ENCODE peak calls at places on chromosomes 3 and 15, in ten cellular contexts. E is RCC 7860; A is activated CD4-positive, alpha-beta T cell treated with anti-CD3 and anti-CD28 coated beads, Interleukin-2, amount 10 ng/mL, durations not matched to agents 7 days and 5 days; S is transverse colon; V is lower leg skin; M is T-cell; O is B cell; Y is HEK293T; N is fibroblast of the aortic adventitia; P is AG04450. G is an unnamed sample.

GRCh38 chr3:67349551-67350174 is 304.7 kb downstream of the SUCLG2 start:
- DNase-seq in E (peak), A (no peak), S (no peak), V (no peak), M (no peak), O (no peak), Y (no peak), N (no peak), P (no peak), G (no peak)

GRCh38 chr3:50442940-50443579 is 60.4 kb downstream of the CACNA2D2 start:
- DNase-seq in E (no peak), A (no peak), S (peak), V (no peak), M (no peak), O (no peak), Y (no peak), N (no peak), P (no peak), G (no peak)

GRCh38 chr3:99568936-99569335 is 69.5 kb upstream of the COL8A1 start:
- DNase-seq in E (no peak), A (no peak), S (no peak), V (no peak), M (no peak), O (no peak), Y (no peak), N (no peak), P (no peak), G (no peak)

GRCh38 chr15:55204464-55204863 is 7.7 kb upstream of the RSL24D1 start:
- DNase-seq in E (no peak), A (no peak), S (no peak), V (no peak), M (no peak), O (no peak), Y (no peak), N (no peak), P (no peak), G (no peak)

GRCh38 chr3:100650651-100651611 is 41.5 kb downstream of the ADGRG7 start:
- DNase-seq in E (peak), A (peak), S (no peak), V (no peak), M (no peak), O (peak), Y (no peak), N (peak), P (no peak), G (peak)

GRCh38 chr3:62188547-62189375 is 184.6 kb downstream of the FEZF2 start:
- DNase-seq in E (peak), A (peak), S (peak), V (peak), M (peak), O (peak), Y (peak), N (peak), P (peak), G (peak)

GRCh38 chr15:61157933-61158332 is 71.2 kb downstream of the RORA start:
- DNase-seq in E (no peak), A (no peak), S (peak), V (peak), M (no peak), O (no peak), Y (no peak), N (peak), P (no peak), G (no peak)

GRCh38 chr3:115100172-115100571 is 46.9 kb downstream of the ZBTB20 start:
- DNase-seq in E (peak), A (peak), S (no peak), V (no peak), M (no peak), O (no peak), Y (peak), N (peak), P (peak), G (no peak)

GRCh38 chr3:183826854-183827253 is 1.5 kb upstream of the MAP6D1 start:
- DNase-seq in E (no peak), A (no peak), S (no peak), V (no peak), M (no peak), O (no peak), Y (no peak), N (no peak), P (no peak), G (no peak)

GRCh38 chr15:74795961-74796625 is 14.2 kb downstream of the CSK start:
- DNase-seq in E (no peak), A (peak), S (no peak), V (no peak), M (no peak), O (no peak), Y (no peak), N (no peak), P (no peak), G (no peak)

GRCh38 chr15:64095795-64096485 is at the start of gene SNX1:
- DNase-seq in E (peak), A (peak), S (peak), V (peak), M (peak), O (peak), Y (peak), N (peak), P (peak), G (peak)

GRCh38 chr3:69463546-69463945 is 77.7 kb upstream of the FRMD4B start:
- DNase-seq in E (no peak), A (no peak), S (no peak), V (no peak), M (no peak), O (no peak), Y (no peak), N (peak), P (no peak), G (no peak)

GRCh38 chr3:190101320-190102117 is 19.2 kb downstream of the P3H2 start:
- DNase-seq in E (peak), A (no peak), S (no peak), V (no peak), M (no peak), O (no peak), Y (no peak), N (peak), P (no peak), G (no peak)

GRCh38 chr15:73809728-73810501 is 56.8 kb upstream of the INSYN1 start:
- DNase-seq in E (peak), A (no peak), S (no peak), V (no peak), M (no peak), O (no peak), Y (no peak), N (no peak), P (no peak), G (no peak)

GRCh38 chr15:61684749-61685467 is 375.3 kb downstream of the VPS13C start:
- DNase-seq in E (no peak), A (no peak), S (no peak), V (no peak), M (no peak), O (no peak), Y (no peak), N (no peak), P (no peak), G (no peak)

GRCh38 chr3:2837233-2837632 is 272.9 kb downstream of the IL5RA start:
- DNase-seq in E (no peak), A (no peak), S (no peak), V (no peak), M (no peak), O (no peak), Y (no peak), N (no peak), P (no peak), G (no peak)

GRCh38 chr15:35751421-35752133 is 205.6 kb upstream of the DPH6 start:
- DNase-seq in E (peak), A (peak), S (peak), V (peak), M (no peak), O (no peak), Y (peak), N (peak), P (peak), G (peak)

GRCh38 chr3:57816471-57817105 is 60.5 kb downstream of the SLMAP start:
- DNase-seq in E (no peak), A (no peak), S (no peak), V (no peak), M (no peak), O (no peak), Y (no peak), N (peak), P (no peak), G (no peak)

GRCh38 chr15:68330911-68331310 is 53.4 kb downstream of the FEM1B start:
- DNase-seq in E (no peak), A (no peak), S (no peak), V (no peak), M (no peak), O (no peak), Y (no peak), N (no peak), P (no peak), G (no peak)

GRCh38 chr15:90871716-90872480 is 3.5 kb downstream of the FURIN start:
- DNase-seq in E (no peak), A (no peak), S (peak), V (peak), M (no peak), O (peak), Y (peak), N (no peak), P (no peak), G (peak)

GRCh38 chr3:49461443-49462171 is 8.5 kb upstream of the DAG1 start:
- DNase-seq in E (peak), A (no peak), S (no peak), V (no peak), M (no peak), O (no peak), Y (no peak), N (peak), P (no peak), G (no peak)

GRCh38 chr3:114449271-114450007 is 155.6 kb downstream of the TIGIT start:
- DNase-seq in E (no peak), A (no peak), S (no peak), V (no peak), M (no peak), O (no peak), Y (no peak), N (peak), P (no peak), G (no peak)

GRCh38 chr15:96869122-96869521 is 538.6 kb downstream of the NR2F2 start:
- DNase-seq in E (no peak), A (no peak), S (no peak), V (no peak), M (no peak), O (no peak), Y (no peak), N (no peak), P (no peak), G (no peak)

GRCh38 chr3:195063596-195064193 is 207.3 kb downstream of the XXYLT1 start:
- DNase-seq in E (no peak), A (no peak), S (peak), V (no peak), M (no peak), O (no peak), Y (no peak), N (no peak), P (no peak), G (no peak)

GRCh38 chr3:58341376-58341775 is 8.7 kb downstream of the PXK start:
- DNase-seq in E (no peak), A (no peak), S (no peak), V (no peak), M (no peak), O (no peak), Y (no peak), N (peak), P (no peak), G (no peak)

GRCh38 chr15:66178531-66178910 is 75.0 kb downstream of the MEGF11 start:
- DNase-seq in E (no peak), A (no peak), S (no peak), V (no peak), M (no peak), O (no peak), Y (no peak), N (no peak), P (no peak), G (no peak)

GRCh38 chr15:66401130-66402021 is 14.7 kb downstream of the MAP2K1 start:
- DNase-seq in E (peak), A (peak), S (no peak), V (no peak), M (no peak), O (no peak), Y (no peak), N (no peak), P (no peak), G (no peak)

GRCh38 chr15:31222769-31223345 is 103.8 kb upstream of the KLF13 start:
- DNase-seq in E (no peak), A (no peak), S (no peak), V (no peak), M (no peak), O (no peak), Y (no peak), N (no peak), P (no peak), G (no peak)

GRCh38 chr3:12444582-12445468 is 39.5 kb upstream of the TSEN2 start:
- DNase-seq in E (peak), A (no peak), S (peak), V (no peak), M (no peak), O (no peak), Y (peak), N (no peak), P (no peak), G (no peak)

GRCh38 chr3:18237251-18238005 is 187.7 kb downstream of the SATB1 start:
- DNase-seq in E (peak), A (no peak), S (no peak), V (no peak), M (no peak), O (no peak), Y (no peak), N (peak), P (no peak), G (no peak)

G was measured in germinal center.